ENCODE peak calls at places on chromosomes 1 and 21, in four cellular contexts. N is right lobe of liver, Y is MM.1S, M is dorsolateral prefrontal cortex. K is an unnamed sample.
A peak's percentile ranks its signal among the peaks of the same experiment; 100 is the strongest.

GRCh38 chr1:223161321-223161720 is 18.3 kb upstream of the TLR5 start:
- DNase-seq in N (no peak), Y (no peak), M (no peak), K (no peak)

GRCh38 chr1:201593200-201593828 is 54.4 kb downstream of the NAV1 start:
- DNase-seq in N (no peak), Y (no peak), M (no peak), K (no peak)

GRCh38 chr1:223088713-223089240 is 54.3 kb downstream of the TLR5 start:
- DNase-seq in N (no peak), Y (no peak), M (no peak), K (no peak)

GRCh38 chr1:34320081-34320480 is 143.4 kb downstream of the C1orf94 start:
- DNase-seq in N (no peak), Y (no peak), M (no peak), K (no peak)

GRCh38 chr1:79353224-79353623 is 346.7 kb upstream of the ADGRL4 start:
- DNase-seq in N (no peak), Y (peak; percentile 26), M (no peak), K (no peak)

GRCh38 chr1:89687254-89687653 is 54.3 kb downstream of the LRRC8C start:
- DNase-seq in N (no peak), Y (no peak), M (no peak), K (no peak)

GRCh38 chr1:30101016-30101415 is 622.4 kb downstream of the MATN1 start:
- DNase-seq in N (peak; percentile 29), Y (no peak), M (no peak), K (no peak)

GRCh38 chr1:1332774-1333480 is 1.8 kb downstream of the TAS1R3 start:
- DNase-seq in N (no peak), Y (no peak), M (no peak), K (no peak)

GRCh38 chr1:55534565-55535091 is 319.5 kb upstream of the USP24 start:
- DNase-seq in N (no peak), Y (no peak), M (no peak), K (no peak)

GRCh38 chr1:34906756-34907155 is 22.7 kb downstream of the DLGAP3 start:
- DNase-seq in N (no peak), Y (no peak), M (no peak), K (no peak)

GRCh38 chr21:44509539-44509938 is 30.5 kb downstream of the KRTAP10-1 start:
- DNase-seq in N (peak; percentile 91), Y (peak; percentile 47), M (no peak), K (no peak)

GRCh38 chr1:84724128-84724860 is 34.0 kb upstream of the SSX2IP start:
- DNase-seq in N (peak; percentile 87), Y (no peak), M (no peak), K (no peak)

GRCh38 chr1:32180186-32181060 is 948 bp downstream of the TXLNA start:
- DNase-seq in N (peak; percentile 70), Y (peak; percentile 38), M (no peak), K (no peak)

GRCh38 chr1:43936470-43937151 is 3.0 kb downstream of the ARTN start:
- DNase-seq in N (no peak), Y (no peak), M (no peak), K (no peak)

GRCh38 chr1:67560580-67561285 is 124.3 kb upstream of the GADD45A start:
- DNase-seq in N (no peak), Y (no peak), M (no peak), K (no peak)

GRCh38 chr1:177925006-177925405 is 44.9 kb downstream of the SEC16B start:
- DNase-seq in N (no peak), Y (no peak), M (no peak), K (no peak)

GRCh38 chr1:169631249-169631648 is 1.3 kb upstream of the SELP start:
- DNase-seq in N (no peak), Y (no peak), M (no peak), K (no peak)

GRCh38 chr1:151371340-151371739 is 1.2 kb downstream of the SELENBP1 start:
- DNase-seq in N (peak; percentile 82), Y (no peak), M (no peak), K (peak; percentile 66)

GRCh38 chr1:151372411-151372934 is at the start of gene SELENBP1:
- DNase-seq in N (peak; percentile 92), Y (no peak), M (peak; percentile 57), K (peak; percentile 52)

GRCh38 chr1:151371744-151372410 is 628 bp downstream of the SELENBP1 start:
- DNase-seq in N (no peak), Y (no peak), M (no peak), K (no peak)

GRCh38 chr1:151373196-151373595 is 691 bp upstream of the SELENBP1 start:
- DNase-seq in N (no peak), Y (no peak), M (no peak), K (no peak)

DNA sequence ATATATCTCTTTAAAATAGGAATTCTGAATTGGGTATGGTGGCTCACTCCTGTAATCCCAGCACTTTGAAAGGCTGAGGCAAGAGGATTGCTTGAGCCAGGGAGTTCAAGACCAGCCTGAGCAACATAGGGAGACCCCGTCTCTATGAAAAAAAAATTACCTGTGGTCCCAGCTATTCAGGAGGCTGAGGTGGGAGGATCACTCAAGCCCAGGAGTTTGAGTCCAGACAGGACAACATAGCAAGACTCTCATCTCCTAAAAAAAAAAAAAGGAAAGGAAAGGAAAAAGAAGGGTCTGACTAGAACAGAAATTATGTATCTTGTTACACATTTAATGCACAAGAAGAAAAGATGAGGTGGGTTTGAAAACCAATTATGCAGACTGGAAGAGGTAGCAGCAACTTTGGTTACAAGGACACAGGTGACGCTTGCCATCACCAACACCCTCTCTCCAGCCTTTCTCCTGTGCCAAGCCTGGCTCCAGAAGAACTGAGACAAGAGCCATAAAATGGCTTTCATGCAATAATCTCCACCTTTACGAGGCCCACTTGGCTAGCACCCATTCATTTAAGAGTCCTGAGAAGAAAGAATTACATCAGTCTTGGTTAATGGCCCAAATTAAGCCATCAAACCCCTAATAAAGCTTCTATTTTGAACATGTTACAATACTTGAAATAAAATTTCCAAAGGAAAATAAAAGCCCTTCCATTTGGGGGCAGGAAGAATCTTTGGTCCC is 4.8 kb upstream of the SELENBP1 start:
- DNase-seq in N (no peak), Y (no peak), M (no peak), K (no peak)
- H3K27ac ChIP-seq in N (no peak overlapping the region), Y (no peak overlapping the region), M (no peak overlapping the region), K (no peak overlapping the region)

GRCh38 chr1:15620155-15620545 is 2.9 kb downstream of the DDI2 start:
- DNase-seq in N (no peak), Y (no peak), M (no peak), K (no peak)
- H3K4me3 ChIP-seq in N (peak overlapping the region; percentile 99), Y (no peak overlapping the region), M (no peak overlapping the region), K (no peak overlapping the region)

DNA sequence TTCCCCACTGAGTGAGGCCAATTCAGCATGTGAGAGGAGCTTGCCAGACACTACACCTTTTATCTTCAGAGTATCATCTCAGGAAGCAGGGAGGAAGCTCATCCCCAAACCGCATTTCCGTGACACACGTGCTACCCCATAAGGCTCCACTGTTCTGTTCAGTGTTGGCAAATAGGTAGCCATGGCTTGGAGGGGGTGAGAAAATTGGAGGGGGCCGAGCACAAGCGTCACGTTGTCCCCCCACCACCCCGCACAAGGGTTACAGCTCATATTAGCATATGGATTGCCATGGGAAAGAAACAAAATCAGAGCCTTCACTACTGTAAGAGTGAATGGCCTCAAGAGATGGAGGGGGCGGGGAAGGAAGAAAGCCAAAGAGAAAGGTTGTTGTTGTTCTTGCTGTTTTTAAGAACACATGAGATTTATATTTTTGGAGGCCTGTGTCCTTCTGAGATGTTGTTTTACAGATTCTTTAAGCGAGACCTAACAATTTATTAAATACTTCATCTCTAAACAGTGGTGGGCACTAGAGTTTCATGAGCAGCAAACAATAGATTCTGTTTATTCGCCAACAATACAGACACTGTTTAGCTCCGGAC is 46.8 kb downstream of the OLIG1 start:
- DNase-seq in N (no peak), Y (no peak), M (no peak), K (no peak)
- H3K27me3 ChIP-seq in N (no peaks in the 10 kb centered on the region), Y (peaks cover 12% of the 10 kb centered on the region), M (no peaks in the 10 kb centered on the region), K (no peaks in the 10 kb centered on the region)

GRCh38 chr1:212208978-212209644 is 76.1 kb upstream of the PPP2R5A start:
- DNase-seq in N (no peak), Y (no peak), M (no peak), K (no peak)

GRCh38 chr1:212205006-212205405 is 80.2 kb upstream of the PPP2R5A start:
- DNase-seq in N (no peak), Y (no peak), M (no peak), K (no peak)

GRCh38 chr1:212207822-212208520 is 77.2 kb upstream of the PPP2R5A start:
- DNase-seq in N (no peak), Y (no peak), M (no peak), K (no peak)

GRCh38 chr1:212205843-212206242 is 79.4 kb upstream of the PPP2R5A start:
- DNase-seq in N (no peak), Y (no peak), M (no peak), K (no peak)

GRCh38 chr1:212207118-212207517 is 78.1 kb upstream of the PPP2R5A start:
- DNase-seq in N (no peak), Y (no peak), M (no peak), K (no peak)
- H3K27ac ChIP-seq in N (no peak overlapping the region), Y (no peak overlapping the region), M (no peak overlapping the region), K (no peak overlapping the region)

K was measured in thoracic aorta.